ENCODE peak calls at places on chromosomes 3 and 15, in seven cellular contexts. C is foreskin fibroblast; I is CD8-positive, alpha-beta T cell; Q is lower lobe of right lung; D is esophagus squamous epithelium; J is IMR-90; H is AG04449. X is an unnamed sample.

GRCh38 chr3:138946554-138947302 is at the start of the genes FOXL2 and FOXL2NB:
- DNase-seq in H (peak; percentile 53), D (no peak), I (no peak), Q (no peak), J (peak; percentile 48), C (peak; percentile 72), X (peak; percentile 70)

GRCh38 chr15:47505712-47506542 is 211.4 kb upstream of the SEMA6D start:
- DNase-seq in C (peak; percentile 82), D (no peak), I (no peak), J (peak; percentile 74), H (peak; percentile 44), Q (no peak), X (peak; percentile 64)

GRCh38 chr3:159964166-159964973 is 24.3 kb upstream of the IL12A start:
- DNase-seq in D (no peak), H (peak; percentile 38), Q (no peak), J (peak; percentile 94), I (no peak), C (peak; percentile 83), X (peak; percentile 81)

GRCh38 chr15:26772588-26773484 is at the start of gene GABRB3:
- DNase-seq in I (no peak), H (no peak), Q (peak; percentile 55), J (no peak), D (no peak), C (peak; percentile 23), X (peak; percentile 1)

GRCh38 chr3:78049501-78049900 is 1009.6 kb downstream of the ROBO2 start:
- DNase-seq in I (no peak), C (no peak), J (no peak), D (no peak), Q (no peak), H (no peak), X (no peak)

GRCh38 chr15:64903331-64903950 is 8.3 kb upstream of the ANKDD1A start:
- DNase-seq in J (no peak), Q (no peak), H (no peak), D (no peak), I (no peak), C (no peak), X (no peak)

GRCh38 chr3:126922466-126922865 is 60.4 kb upstream of the PLXNA1 start:
- DNase-seq in D (no peak), H (no peak), C (no peak), Q (no peak), J (no peak), I (no peak), X (no peak)

GRCh38 chr3:86814918-86815655 is 175.9 kb downstream of the VGLL3 start:
- DNase-seq in I (no peak), C (peak; percentile 38), Q (no peak), J (peak; percentile 51), D (no peak), H (peak; percentile 41), X (peak; percentile 72)

GRCh38 chr3:57544181-57545125 is at the start of gene DNAH12:
- DNase-seq in J (no peak), Q (peak; percentile 72), H (no peak), C (peak; percentile 46), D (no peak), I (no peak), X (peak; percentile 58)

GRCh38 chr3:54889731-54890130 is 38.1 kb downstream of the LRTM1 start:
- DNase-seq in I (no peak), H (no peak), Q (no peak), C (peak; percentile 61), J (no peak), D (no peak), X (no peak)

GRCh38 chr15:56052389-56053045 is 59.1 kb upstream of the NEDD4 start:
- DNase-seq in I (no peak), D (no peak), C (peak; percentile 71), J (peak; percentile 68), H (no peak), Q (no peak), X (peak; percentile 75)

GRCh38 chr3:181761906-181762305 is 50.2 kb downstream of the SOX2 start:
- DNase-seq in C (no peak), Q (no peak), D (no peak), I (no peak), H (no peak), J (no peak), X (no peak)

GRCh38 chr3:131972550-131972949 is 62.3 kb downstream of the CPNE4 start:
- DNase-seq in J (no peak), D (no peak), I (no peak), C (peak; percentile 52), Q (no peak), H (no peak), X (no peak)

GRCh38 chr3:160400631-160401150 is 1.2 kb downstream of the SMC4 start:
- DNase-seq in Q (peak; percentile 66), D (no peak), C (peak; percentile 46), H (no peak), I (peak; percentile 13), J (no peak), X (no peak)

GRCh38 chr3:74469151-74469550 is 145.3 kb downstream of the CNTN3 start:
- DNase-seq in I (no peak), D (no peak), J (peak; percentile 68), Q (no peak), H (peak; percentile 50), C (peak; percentile 21), X (no peak)

GRCh38 chr3:50003216-50003615 is 63.3 kb downstream of the RBM6 start:
- DNase-seq in I (no peak), Q (no peak), D (no peak), H (no peak), C (peak; percentile 39), J (peak; percentile 44), X (peak; percentile 12)

GRCh38 chr3:16338999-16339398 is 74.0 kb downstream of the OXNAD1 start:
- DNase-seq in Q (no peak), I (no peak), C (peak; percentile 97), D (no peak), H (peak; percentile 94), J (peak; percentile 97), X (peak; percentile 97)

GRCh38 chr3:54138937-54139547 is 16.7 kb downstream of the CACNA2D3 start:
- DNase-seq in C (no peak), J (no peak), I (no peak), H (no peak), D (no peak), Q (no peak), X (no peak)

GRCh38 chr3:196179380-196180308 is 31.6 kb downstream of the ZDHHC19 start:
- DNase-seq in I (peak; percentile 83), H (no peak), C (peak; percentile 81), D (no peak), Q (no peak), J (peak; percentile 77), X (peak; percentile 36)
- H3K4me3 ChIP-seq in I (peak overlapping the region; percentile 32), H (no peak overlapping the region), C (no peak overlapping the region), D (peak overlapping the region; percentile 41), Q (peak overlapping the region; percentile 23), J (no peak overlapping the region), X (no peak overlapping the region)

GRCh38 chr15:72117698-72118399 is at the start of gene MYO9A:
- DNase-seq in C (peak; percentile 99), D (peak; percentile 90), I (peak; percentile 98), H (peak; percentile 84), Q (peak; percentile 98), J (peak; percentile 97), X (peak; percentile 99)
- TF ChIP-seq CTCF in C (no peak), D (no peak), I (no peak), H (peak; percentile 4), Q (peak; percentile 16), J (no peak), X (no peak)

GRCh38 chr15:67834249-67834592 is 5.6 kb downstream of the RNU6-1 start:
- DNase-seq in D (no peak), I (no peak), H (no peak), Q (no peak), J (no peak), C (peak; percentile 29), X (no peak)

GRCh38 chr15:67832965-67833503 is 6.8 kb downstream of the RNU6-1 start:
- DNase-seq in H (no peak), Q (no peak), I (no peak), C (no peak), J (no peak), D (no peak), X (no peak)

GRCh38 chr15:67832031-67832551 is 6.8 kb downstream of the SKOR1 start:
- DNase-seq in Q (no peak), J (peak; percentile 29), I (no peak), D (no peak), H (no peak), C (peak; percentile 35), X (peak; percentile 50)

GRCh38 chr15:67834593-67835348 is 5.1 kb downstream of the RNU6-1 start:
- DNase-seq in C (no peak), D (no peak), J (no peak), H (no peak), Q (no peak), I (no peak), X (no peak)

DNA sequence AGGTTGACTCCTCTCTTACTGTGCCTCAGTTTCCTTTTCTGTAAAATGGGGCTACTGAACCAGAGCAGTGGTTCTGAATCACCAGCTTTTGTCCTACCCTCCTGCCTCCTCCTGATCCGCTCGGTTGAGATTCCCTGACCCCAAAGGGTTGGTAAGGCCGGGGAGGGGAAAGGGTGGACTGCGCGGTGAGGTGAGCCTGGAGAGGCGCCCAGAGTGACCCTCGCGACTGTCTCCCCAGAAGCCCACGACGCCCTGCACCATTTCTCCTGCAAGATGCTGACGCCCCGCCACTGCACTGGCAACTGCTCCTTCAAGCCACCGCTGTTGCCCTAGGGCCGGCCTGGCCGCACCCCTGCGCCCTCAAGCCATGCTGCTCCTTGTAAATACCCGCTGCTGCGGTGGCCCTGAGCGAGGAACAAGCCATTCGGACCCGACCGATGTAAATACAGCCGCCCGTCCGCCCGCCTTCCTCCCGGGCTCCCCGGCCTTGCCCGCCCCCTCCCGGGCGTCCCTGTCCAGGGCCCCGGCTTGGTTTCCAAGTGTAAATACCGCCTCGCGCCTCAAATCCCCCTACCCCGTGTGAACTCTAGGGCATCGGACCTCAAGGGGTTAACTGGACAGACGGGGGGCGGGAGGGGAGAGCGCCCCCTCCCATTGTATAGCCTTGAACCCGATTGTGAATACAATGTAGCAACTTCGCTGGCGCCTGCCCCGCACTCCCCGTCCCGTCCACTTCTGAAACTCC is 6.2 kb downstream of the RNU6-1 start:
- DNase-seq in I (peak; percentile 30), C (peak; percentile 50), D (no peak), H (no peak), Q (no peak), J (no peak), X (peak; percentile 29)
- H3K4me3 ChIP-seq in I (peak overlapping the region; percentile 42), C (peak overlapping the region; percentile 5), D (peak overlapping the region; percentile 68), H (peak overlapping the region; percentile 36), Q (peak overlapping the region; percentile 55), J (peak overlapping the region; percentile 17), X (peak overlapping the region; percentile 14)

DNA sequence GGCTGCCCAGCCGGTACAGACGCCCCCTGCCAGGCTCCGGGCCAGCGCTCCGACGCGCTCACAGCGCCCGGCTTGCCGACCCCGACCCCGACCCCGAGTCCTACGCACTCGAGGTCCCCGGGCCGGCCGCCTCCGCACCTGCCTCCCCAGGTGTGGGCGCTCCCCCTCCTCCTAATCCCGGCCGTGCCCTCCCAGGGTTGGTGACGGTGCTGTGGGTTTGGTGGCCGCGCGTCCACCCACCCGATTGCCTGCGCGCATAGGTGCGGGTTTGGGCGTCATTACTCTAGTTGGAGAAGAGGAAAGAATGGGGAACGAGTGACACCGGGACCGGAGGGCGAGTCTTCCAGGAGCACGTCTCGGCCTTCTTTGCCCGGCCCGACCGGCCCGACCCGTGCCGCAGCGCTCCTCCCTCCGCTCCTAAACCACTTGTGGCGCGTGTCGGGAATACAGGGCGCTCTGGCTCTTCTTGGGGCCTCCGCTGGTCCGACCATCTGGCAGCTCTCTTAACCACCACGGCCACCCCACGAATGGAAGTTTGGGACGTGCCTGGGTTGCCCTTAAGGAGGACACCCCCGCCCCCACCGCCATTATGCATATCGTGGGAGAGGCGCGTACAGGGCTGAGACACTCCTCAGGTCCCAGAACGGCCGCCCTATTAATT is 814 bp upstream of the THRB start:
- DNase-seq in I (no peak), Q (peak; percentile 77), D (no peak), J (no peak), H (no peak), C (peak; percentile 61), X (no peak)
- TF ChIP-seq CTCF in I (no peak), Q (peak; percentile 5), D (no peak), J (no peak), H (no peak), C (peak; percentile 1), X (no peak)

X was measured in choroid plexus epithelial cell.